ENCODE peak calls at places on chromosomes 6 and 20, in eight cellular contexts. W is ascending aorta, Q is left lung, V is cardiac muscle cell, K is esophagus squamous epithelium, A is colonic mucosa, S is body of pancreas, F is endodermal cell. G is an unnamed sample.

GRCh38 chr6:139356924-139357323 is 17.5 kb downstream of the CITED2 start:
- DNase-seq in A (no peak), K (no peak), V (no peak), W (no peak), F (no peak), Q (no peak), S (no peak), G (no peak)

GRCh38 chr6:32983964-32984638 is 15.7 kb downstream of the BRD2 start:
- DNase-seq in W (no peak), K (no peak), S (no peak), Q (no peak), V (no peak), A (no peak), F (no peak), G (no peak)

GRCh38 chr20:18987781-18988360 is 174.3 kb downstream of the SCP2D1 start:
- DNase-seq in F (no peak), A (no peak), K (no peak), Q (no peak), W (no peak), S (no peak), V (no peak), G (no peak)

GRCh38 chr6:41963371-41963770 is 21.8 kb upstream of the CCND3 start:
- DNase-seq in W (no peak), S (no peak), F (no peak), A (no peak), K (no peak), Q (no peak), V (no peak), G (no peak)

GRCh38 chr6:81897793-81898192 is 145.3 kb upstream of the TENT5A start:
- DNase-seq in W (no peak), S (peak), K (no peak), V (no peak), Q (no peak), A (peak), F (no peak), G (no peak)

GRCh38 chr6:5303711-5304110 is 42.4 kb downstream of the FARS2 start:
- DNase-seq in A (no peak), Q (no peak), K (no peak), F (no peak), V (no peak), S (no peak), W (no peak), G (no peak)

GRCh38 chr20:21159658-21160380 is 33.9 kb downstream of the KIZ start:
- DNase-seq in V (peak), A (no peak), W (no peak), Q (no peak), S (no peak), F (no peak), K (no peak), G (no peak)

GRCh38 chr6:1499798-1500197 is 109.9 kb upstream of the FOXC1 start:
- DNase-seq in Q (no peak), S (no peak), K (no peak), V (peak), A (no peak), F (no peak), W (no peak), G (no peak)

GRCh38 chr20:32971703-32972161 is 32.5 kb downstream of the SUN5 start:
- DNase-seq in K (no peak), A (peak), F (peak), W (peak), Q (no peak), S (no peak), V (no peak), G (no peak)

GRCh38 chr6:52639493-52639892 is 31.4 kb upstream of the TMEM14A start:
- DNase-seq in K (no peak), F (no peak), S (no peak), Q (no peak), V (no peak), W (no peak), A (no peak), G (no peak)

GRCh38 chr6:33896391-33897192 is 92.8 kb upstream of the MLN start:
- DNase-seq in A (no peak), F (no peak), V (peak), K (no peak), W (no peak), Q (no peak), S (no peak), G (no peak)

GRCh38 chr20:36951198-36951976 is at the start of gene SAMHD1:
- DNase-seq in S (peak), W (peak), V (peak), A (peak), K (peak), F (peak), Q (peak), G (peak)

GRCh38 chr20:57843941-57844625 is 134.3 kb upstream of the PMEPA1 start:
- DNase-seq in W (no peak), V (no peak), F (peak), K (no peak), Q (no peak), S (no peak), A (no peak), G (no peak)

GRCh38 chr6:27866370-27867050 is 45.7 kb downstream of the OR2B2 start:
- DNase-seq in A (peak), F (peak), V (peak), Q (no peak), K (no peak), S (no peak), W (no peak), G (no peak)

GRCh38 chr20:32052792-32053362 is 835 bp downstream of the HCK start:
- DNase-seq in V (no peak), Q (peak), F (peak), S (peak), K (no peak), A (peak), W (peak), G (peak)

GRCh38 chr6:1850581-1851157 is 241.0 kb downstream of the FOXC1 start:
- DNase-seq in V (no peak), A (no peak), F (no peak), K (no peak), S (no peak), Q (no peak), W (no peak), G (no peak)

GRCh38 chr20:9467995-9468394 is 46.4 kb upstream of the LAMP5 start:
- DNase-seq in K (no peak), A (no peak), S (no peak), W (no peak), Q (no peak), V (no peak), F (peak), G (no peak)

GRCh38 chr6:113855500-113856010 is 1.6 kb upstream of the MARCKS start:
- DNase-seq in V (peak), A (peak), W (peak), F (peak), Q (peak), S (no peak), K (no peak), G (peak)

GRCh38 chr6:75116946-75117345 is 88.9 kb downstream of the COL12A1 start:
- DNase-seq in Q (no peak), A (no peak), W (no peak), S (no peak), F (no peak), K (no peak), V (no peak), G (no peak)

GRCh38 chr6:89034586-89035251 is 45.8 kb upstream of the PNRC1 start:
- DNase-seq in Q (peak), V (peak), S (peak), K (no peak), F (no peak), W (peak), A (peak), G (no peak)

GRCh38 chr20:58143531-58143930 is 84.9 kb downstream of the ANKRD60 start:
- DNase-seq in V (no peak), Q (no peak), F (peak), K (no peak), W (no peak), A (no peak), S (no peak), G (no peak)

GRCh38 chr6:31125162-31125561 is 4.9 kb upstream of the CDSN start:
- DNase-seq in V (peak), S (peak), A (no peak), Q (peak), F (peak), W (no peak), K (no peak), G (no peak)

GRCh38 chr6:31120151-31120915 is at the start of gene CDSN:
- DNase-seq in F (no peak), W (no peak), K (no peak), A (no peak), V (no peak), S (no peak), Q (no peak), G (no peak)

GRCh38 chr6:31122803-31123706 is 2.8 kb upstream of the CDSN start:
- DNase-seq in A (peak), K (no peak), F (no peak), V (peak), S (peak), W (peak), Q (peak), G (no peak)

GRCh38 chr6:31118178-31118577 is 2.1 kb downstream of the CDSN start:
- DNase-seq in A (no peak), F (no peak), V (no peak), S (no peak), Q (no peak), W (no peak), K (no peak), G (no peak)

GRCh38 chr6:31121131-31121790 is 1.0 kb upstream of the CDSN start:
- DNase-seq in A (no peak), Q (no peak), S (no peak), F (no peak), W (no peak), K (no peak), V (no peak), G (no peak)
- H3K27ac ChIP-seq in A (no peak), Q (no peak), S (no peak), F (no peak), W (no peak), K (no peak), V (no peak), G (no peak)

GRCh38 chr6:133571681-133572080 is 317.2 kb upstream of the TCF21 start:
- DNase-seq in K (no peak), S (no peak), Q (no peak), F (no peak), A (no peak), W (no peak), V (no peak), G (no peak)
- H3K4me3 ChIP-seq in K (no peak), S (no peak), Q (no peak), F (no peak), A (no peak), W (no peak), V (no peak), G (no peak)

GRCh38 chr6:169323221-169323620 is 69.6 kb upstream of the THBS2 start:
- DNase-seq in V (no peak), K (no peak), S (no peak), F (no peak), A (no peak), W (no peak), Q (no peak), G (no peak)

GRCh38 chr6:169328112-169328801 is 74.6 kb upstream of the THBS2 start:
- DNase-seq in K (no peak), S (peak), Q (no peak), W (no peak), V (peak), A (no peak), F (no peak), G (no peak)

GRCh38 chr6:169324661-169325459 is 71.2 kb upstream of the THBS2 start:
- DNase-seq in V (no peak), S (no peak), F (no peak), Q (no peak), A (no peak), K (no peak), W (no peak), G (no peak)

GRCh38 chr6:169324086-169324485 is 70.4 kb upstream of the THBS2 start:
- DNase-seq in S (no peak), W (no peak), V (no peak), K (no peak), A (no peak), Q (no peak), F (no peak), G (no peak)

GRCh38 chr6:169326067-169326799 is 72.6 kb upstream of the THBS2 start:
- DNase-seq in K (no peak), Q (no peak), A (no peak), F (peak), W (no peak), V (peak), S (no peak), G (no peak)
- TF ChIP-seq CTCF in K (no peak), Q (no peak), A (no peak), F (peak), W (peak), V (peak), S (no peak), G (peak)

GRCh38 chr6:105609375-105609991 is 206.6 kb upstream of the PREP start:
- DNase-seq in A (peak), F (no peak), W (no peak), S (peak), V (no peak), K (no peak), Q (peak), G (no peak)
- H3K27ac ChIP-seq in A (peak), F (peak), W (no peak), S (no peak), V (no peak), K (peak), Q (peak), G (no peak)

GRCh38 chr6:167700199-167700598 is 126.5 kb upstream of the AFDN start:
- DNase-seq in W (no peak), S (no peak), K (no peak), V (no peak), F (peak), A (no peak), Q (no peak), G (no peak)

GRCh38 chr6:167697316-167697715 is 129.4 kb upstream of the AFDN start:
- DNase-seq in A (no peak), W (no peak), F (no peak), S (no peak), V (peak), K (no peak), Q (peak), G (no peak)

GRCh38 chr6:167696261-167696660 is 130.4 kb upstream of the AFDN start:
- DNase-seq in F (no peak), Q (peak), V (no peak), K (no peak), S (no peak), W (no peak), A (no peak), G (no peak)

GRCh38 chr6:167699141-167700036 is 127.3 kb upstream of the AFDN start:
- DNase-seq in Q (peak), V (peak), K (peak), A (peak), W (peak), F (peak), S (peak), G (peak)

DNA sequence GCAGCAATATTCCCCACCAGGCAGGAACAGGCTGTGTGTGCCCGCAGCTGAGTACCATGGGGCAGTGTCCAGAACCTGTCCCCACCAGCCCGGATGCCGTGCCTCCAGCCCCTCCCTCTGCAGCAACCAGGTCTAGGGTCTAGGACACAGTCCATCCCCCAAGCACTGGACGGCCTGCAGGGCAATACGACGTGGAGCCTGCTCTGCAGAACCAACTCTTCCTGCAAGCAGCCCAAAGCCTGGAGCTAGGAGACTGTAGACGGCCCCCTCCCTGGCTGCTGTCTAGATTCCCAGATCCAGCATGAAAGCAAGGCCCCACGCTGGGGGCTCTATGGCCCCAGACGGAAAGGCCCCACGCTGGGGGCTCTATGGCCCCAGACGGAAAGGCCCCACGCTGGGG is 128.2 kb upstream of the AFDN start:
- DNase-seq in K (no peak), A (no peak), F (no peak), V (no peak), Q (peak), S (no peak), W (no peak), G (no peak)
- H3K4me3 ChIP-seq in K (no peak), A (no peak), F (no peak), V (no peak), Q (no peak), S (no peak), W (no peak), G (no peak)

DNA sequence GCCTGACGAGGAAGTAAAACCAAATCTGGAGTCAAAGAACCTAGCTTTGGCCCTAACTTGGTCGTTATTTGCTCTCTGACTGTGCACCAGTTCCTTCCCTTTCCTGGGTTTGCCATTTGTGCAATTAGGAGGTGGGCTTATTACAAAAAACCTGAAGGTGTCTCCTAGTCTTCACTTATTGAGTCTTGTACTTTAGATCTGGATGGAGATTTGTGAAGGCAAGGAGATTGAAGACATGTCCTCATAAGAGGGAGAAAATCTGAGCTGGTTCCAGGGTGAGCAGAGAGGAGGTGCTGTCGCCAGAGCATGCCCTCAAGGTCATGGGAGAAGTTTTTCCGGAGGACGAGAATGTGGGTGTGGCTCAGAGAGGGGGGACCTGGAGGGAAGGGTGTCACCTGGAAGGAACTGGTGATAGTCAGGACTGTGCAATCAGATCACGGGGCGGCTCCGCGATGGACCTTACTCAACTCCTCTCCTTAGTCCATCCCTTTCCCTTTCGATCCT is 703 bp upstream of the ACSS2 start:
- DNase-seq in S (no peak), A (no peak), V (no peak), Q (no peak), W (no peak), F (no peak), K (no peak), G (no peak)
- TF ChIP-seq CTCF in S (no peak), A (peak), V (no peak), Q (no peak), W (peak), F (peak), K (peak), G (peak)

GRCh38 chr6:147169529-147169928 is 34.7 kb upstream of the STXBP5 start:
- DNase-seq in F (no peak), Q (no peak), V (no peak), A (no peak), K (no peak), W (no peak), S (no peak), G (no peak)

GRCh38 chr6:147167009-147167408 is 37.2 kb upstream of the STXBP5 start:
- DNase-seq in F (no peak), K (no peak), A (no peak), S (no peak), W (no peak), Q (no peak), V (no peak), G (no peak)

GRCh38 chr6:147167576-147168461 is 36.4 kb upstream of the STXBP5 start:
- DNase-seq in K (no peak), W (no peak), S (no peak), F (no peak), V (no peak), Q (no peak), A (no peak), G (no peak)

GRCh38 chr6:147173140-147173539 is 31.1 kb upstream of the STXBP5 start:
- DNase-seq in W (no peak), F (no peak), K (no peak), Q (no peak), S (no peak), A (no peak), V (no peak), G (no peak)

GRCh38 chr6:147170269-147170668 is 33.9 kb upstream of the STXBP5 start:
- DNase-seq in V (peak), S (no peak), Q (no peak), K (no peak), F (no peak), A (no peak), W (no peak), G (no peak)
- H3K27ac ChIP-seq in V (no peak), S (no peak), Q (no peak), K (no peak), F (no peak), A (no peak), W (peak), G (no peak)

DNA sequence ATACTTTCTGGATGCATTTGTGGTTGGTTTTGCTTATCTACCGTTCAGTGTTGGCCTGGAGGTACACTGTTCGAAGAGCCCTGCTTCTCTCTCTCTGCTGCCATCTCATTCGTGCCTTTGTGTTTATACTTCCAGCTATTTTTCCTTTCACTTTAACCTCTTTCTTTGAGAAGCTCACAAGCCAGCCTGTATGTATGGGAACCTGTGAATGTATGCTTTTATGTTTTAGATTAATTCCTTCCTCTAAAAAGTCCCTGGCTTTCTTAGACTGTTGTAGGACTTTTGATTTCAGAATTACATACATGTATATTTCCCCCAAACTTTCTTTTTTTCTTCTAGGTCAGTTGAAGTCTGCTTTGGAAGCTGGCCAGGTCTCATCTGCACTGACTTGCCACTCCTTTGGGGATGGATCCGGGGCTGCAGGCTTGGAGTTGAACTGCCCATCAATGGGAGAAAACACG is 83.0 kb downstream of the SCAND1 start:
- DNase-seq in F (no peak), W (no peak), A (peak), K (no peak), S (no peak), V (peak), Q (no peak), G (no peak)
- H3K4me3 ChIP-seq in F (no peak), W (peak), A (no peak), K (no peak), S (no peak), V (no peak), Q (no peak), G (no peak)

GRCh38 chr20:3749689-3750639 is 17.5 kb downstream of the HSPA12B start:
- DNase-seq in V (no peak), W (no peak), K (no peak), S (no peak), F (peak), A (no peak), Q (no peak), G (peak)
- TF ChIP-seq CTCF in V (peak), W (peak), K (peak), S (peak), F (peak), A (peak), Q (peak), G (peak)

GRCh38 chr6:170285482-170285881 is 5.4 kb downstream of the DLL1 start:
- DNase-seq in K (no peak), Q (no peak), W (peak), V (no peak), S (no peak), A (no peak), F (no peak), G (no peak)
- H3K27ac ChIP-seq in K (no peak), Q (no peak), W (no peak), V (no peak), S (no peak), A (no peak), F (no peak), G (peak)